ENCODE peak calls at places on chromosomes 7 and 10, in eight cellular contexts. D, T, R, X, F, B, O and Y are unnamed samples.

GRCh38 chr7:107322015-107322414 is 147.8 kb upstream of the GPR22 start:
- DNase-seq in F (no peak), R (no peak), T (no peak), O (no peak), B (no peak), D (no peak), X (no peak), Y (no peak)

GRCh38 chr7:76381814-76382213 is 23.0 kb upstream of the YWHAG start:
- DNase-seq in O (no peak), D (no peak), T (peak; percentile 25), F (no peak), R (no peak), B (no peak), X (no peak), Y (no peak)

GRCh38 chr7:129990403-129991192 is 37.8 kb upstream of the UBE2H start:
- DNase-seq in O (no peak), B (no peak), T (no peak), R (no peak), D (no peak), X (no peak), F (no peak), Y (no peak)

GRCh38 chr7:5183899-5184298 is 6.1 kb upstream of the WIPI2 start:
- DNase-seq in R (no peak), F (no peak), X (no peak), O (no peak), B (no peak), D (no peak), T (no peak), Y (no peak)

GRCh38 chr10:128087884-128088695 is 38.1 kb downstream of the MKI67 start:
- DNase-seq in O (no peak), R (no peak), D (no peak), F (no peak), X (peak; percentile 33), T (no peak), B (peak; percentile 31), Y (no peak)

GRCh38 chr10:127880557-127880956 is 12.2 kb downstream of the CLRN3 start:
- DNase-seq in O (no peak), T (no peak), F (no peak), R (no peak), X (no peak), B (no peak), D (no peak), Y (no peak)

GRCh38 chr7:130648580-130648979 is 20.0 kb downstream of the COPG2 start:
- DNase-seq in T (no peak), D (no peak), B (no peak), X (no peak), O (no peak), R (no peak), F (no peak), Y (no peak)

GRCh38 chr7:46885167-46885566 is 696.7 kb downstream of the TNS3 start:
- DNase-seq in R (no peak), F (no peak), B (no peak), X (no peak), O (no peak), D (no peak), T (no peak), Y (no peak)